ENCODE peak calls at places on chromosomes 13 and 19, in eight cellular contexts. S is mucosa of gallbladder, L is RCC 7860, A is RWPE1, W is EH, J is GM23248, P is cardiac fibroblast, G is T-cell. K is an unnamed sample.

GRCh38 chr19:38661996-38662395 is 14.5 kb downstream of the ACTN4 start:
- DNase-seq in G (no peak), S (peak), A (no peak), L (no peak), P (no peak), J (no peak), W (no peak), K (no peak)

GRCh38 chr13:50081106-50081898 is 66.1 kb downstream of the KCNRG start:
- DNase-seq in A (no peak), J (peak), G (no peak), W (peak), L (no peak), P (no peak), S (peak), K (no peak)

GRCh38 chr13:112626761-112627160 is 38.8 kb upstream of the TUBGCP3 start:
- DNase-seq in J (no peak), P (no peak), G (no peak), S (no peak), L (no peak), W (no peak), A (no peak), K (peak)

GRCh38 chr19:30393046-30393445 is 20.9 kb downstream of the ZNF536 start:
- DNase-seq in G (no peak), W (no peak), L (no peak), A (peak), S (no peak), P (no peak), J (peak), K (no peak)

GRCh38 chr19:13055213-13056051 is 47.2 kb downstream of the LYL1 start:
- DNase-seq in A (peak), W (peak), P (peak), L (peak), G (no peak), J (peak), S (peak), K (peak)

GRCh38 chr19:28603453-28603852 is 609.5 kb downstream of the UQCRFS1 start:
- DNase-seq in P (no peak), L (no peak), S (no peak), G (no peak), A (no peak), J (no peak), W (no peak), K (no peak)

GRCh38 chr13:110492299-110493160 is 69.0 kb downstream of the RAB20 start:
- DNase-seq in W (no peak), J (no peak), P (no peak), G (no peak), S (no peak), L (no peak), A (no peak), K (no peak)

GRCh38 chr19:44645407-44646048 is 1.8 kb downstream of the PVR start:
- DNase-seq in J (peak), W (no peak), L (no peak), A (no peak), S (no peak), G (no peak), P (no peak), K (no peak)

GRCh38 chr13:45765464-45765863 is 63.3 kb downstream of the CBY2 start:
- DNase-seq in A (no peak), S (no peak), W (no peak), P (no peak), J (no peak), G (no peak), L (no peak), K (no peak)

GRCh38 chr13:27476943-27477681 is 26.7 kb upstream of the MTIF3 start:
- DNase-seq in G (peak), P (peak), A (peak), W (peak), J (peak), S (peak), L (peak), K (no peak)

GRCh38 chr13:35191883-35192282 is 249.8 kb downstream of the NBEA start:
- DNase-seq in A (no peak), G (no peak), L (no peak), W (no peak), J (no peak), S (no peak), P (no peak), K (no peak)

GRCh38 chr13:83780201-83780600 is 102.1 kb downstream of the SLITRK1 start:
- DNase-seq in A (no peak), W (peak), S (no peak), P (peak), L (peak), J (peak), G (no peak), K (no peak)

GRCh38 chr19:572891-573825 is 762 bp downstream of the BSG start:
- DNase-seq in W (peak), A (peak), L (peak), P (peak), G (no peak), J (peak), S (peak), K (no peak)

GRCh38 chr19:8849232-8849631 is 17.1 kb downstream of the MBD3L1 start:
- DNase-seq in P (no peak), G (no peak), A (no peak), J (no peak), S (no peak), W (no peak), L (no peak), K (no peak)

GRCh38 chr13:102564564-102564963 is 32.2 kb upstream of the TPP2 start:
- DNase-seq in J (no peak), A (no peak), P (no peak), S (no peak), W (no peak), L (no peak), G (no peak), K (no peak)

GRCh38 chr19:13905634-13906524 is at the start of the genes BRME1 and CC2D1A:
- DNase-seq in W (peak), S (peak), A (peak), G (peak), P (peak), L (peak), J (peak), K (peak)

GRCh38 chr19:42051166-42052115 is 18.6 kb downstream of the GRIK5 start:
- DNase-seq in W (peak), A (peak), S (no peak), P (no peak), L (peak), G (no peak), J (peak), K (no peak)

GRCh38 chr19:1862424-1863307 is 713 bp downstream of the KLF16 start:
- DNase-seq in W (peak), L (peak), A (no peak), J (peak), P (no peak), S (no peak), G (peak), K (no peak)

GRCh38 chr13:72384186-72384823 is 343.1 kb downstream of the MZT1 start:
- DNase-seq in W (no peak), S (no peak), J (no peak), L (no peak), G (no peak), P (peak), A (no peak), K (no peak)

GRCh38 chr19:28929026-28929425 is 283.9 kb downstream of the UQCRFS1 start:
- DNase-seq in P (peak), G (no peak), L (no peak), W (peak), J (peak), S (no peak), A (no peak), K (no peak)

GRCh38 chr13:74836628-74837027 is 645.3 kb downstream of the TBC1D4 start:
- DNase-seq in L (no peak), P (no peak), W (no peak), G (no peak), J (no peak), S (no peak), A (no peak), K (no peak)

GRCh38 chr19:45440873-45441654 is 17.3 kb upstream of the ERCC1 start:
- DNase-seq in P (peak), G (no peak), W (peak), L (peak), J (peak), A (no peak), S (no peak), K (no peak)

GRCh38 chr13:51230473-51231105 is 8.4 kb downstream of the FAM124A start:
- DNase-seq in J (peak), A (no peak), G (no peak), L (no peak), P (peak), W (peak), S (peak), K (no peak)